ENCODE peak calls at places on chromosome 4, in eight cellular contexts. U, M, A, Y, S, J, O and T are unnamed samples.

GRCh38 chr4:84967292-84967651 is 782 bp upstream of the WDFY3 start:
- DNase-seq in J (no peak), S (no peak), M (no peak), O (no peak), A (no peak), U (no peak), Y (peak), T (no peak)

GRCh38 chr4:100849319-100849718 is 331.5 kb upstream of the EMCN start:
- DNase-seq in S (no peak), O (no peak), A (no peak), U (no peak), Y (no peak), M (no peak), J (no peak), T (no peak)

GRCh38 chr4:127783971-127784519 is 1.9 kb downstream of the HSPA4L start:
- DNase-seq in S (no peak), A (no peak), U (no peak), M (peak), O (no peak), J (no peak), Y (no peak), T (no peak)

GRCh38 chr4:76028242-76028859 is 5.1 kb upstream of the CXCL10 start:
- DNase-seq in A (no peak), S (no peak), Y (peak), O (no peak), U (no peak), J (no peak), M (peak), T (peak)

GRCh38 chr4:5863461-5864113 is 29.3 kb downstream of the CRMP1 start:
- DNase-seq in Y (peak), U (no peak), J (peak), M (no peak), O (no peak), S (peak), A (peak), T (peak)

GRCh38 chr4:78168029-78168428 is 110.9 kb downstream of the FRAS1 start:
- DNase-seq in S (no peak), J (no peak), U (no peak), Y (no peak), O (no peak), M (no peak), A (no peak), T (no peak)

GRCh38 chr4:152021788-152022438 is 261.1 kb upstream of the GATB start:
- DNase-seq in A (no peak), U (no peak), S (no peak), J (no peak), Y (no peak), O (no peak), M (no peak), T (no peak)

GRCh38 chr4:184782731-184783472 is 42.9 kb downstream of the ACSL1 start:
- DNase-seq in A (no peak), M (peak), Y (no peak), S (no peak), U (no peak), J (no peak), O (peak), T (no peak)

GRCh38 chr4:65007841-65008439 is 598.7 kb upstream of the TECRL start:
- DNase-seq in U (no peak), M (peak), J (no peak), A (no peak), Y (peak), O (no peak), S (peak), T (peak)

GRCh38 chr4:100008048-100008447 is 58.0 kb upstream of the H2AZ1 start:
- DNase-seq in S (no peak), O (no peak), J (no peak), U (no peak), A (no peak), Y (peak), M (no peak), T (peak)

GRCh38 chr4:98661356-98662054 is 3.1 kb upstream of the TSPAN5 start:
- DNase-seq in A (no peak), O (no peak), Y (no peak), J (no peak), M (no peak), S (no peak), U (no peak), T (no peak)

GRCh38 chr4:20984011-20984836 is 284.0 kb downstream of the PACRGL start:
- DNase-seq in Y (peak), M (peak), A (no peak), O (no peak), S (no peak), J (no peak), U (no peak), T (no peak)

GRCh38 chr4:8355864-8356565 is 84.5 kb downstream of the ACOX3 start:
- DNase-seq in U (no peak), Y (peak), A (no peak), M (no peak), J (no peak), O (no peak), S (no peak), T (peak)

GRCh38 chr4:14994242-14994641 is 8.0 kb upstream of the CPEB2 start:
- DNase-seq in J (no peak), O (no peak), Y (peak), A (no peak), S (no peak), U (no peak), M (no peak), T (peak)

GRCh38 chr4:184331155-184331995 is 113.7 kb upstream of the ENPP6 start:
- DNase-seq in U (no peak), M (peak), S (no peak), A (no peak), Y (no peak), J (no peak), O (no peak), T (no peak)

GRCh38 chr4:152729466-152729865 is 49.7 kb upstream of the TMEM154 start:
- DNase-seq in U (no peak), Y (no peak), A (no peak), M (no peak), J (no peak), O (no peak), S (no peak), T (peak)

GRCh38 chr4:20645231-20645630 is 55.0 kb upstream of the PACRGL start:
- DNase-seq in J (no peak), A (no peak), S (no peak), O (no peak), M (no peak), Y (no peak), U (no peak), T (no peak)

GRCh38 chr4:149885896-149886295 is 70.3 kb upstream of the IQCM start:
- DNase-seq in Y (peak), U (no peak), S (no peak), O (no peak), A (no peak), M (no peak), J (no peak), T (no peak)

GRCh38 chr4:121071640-121072037 is 696 bp downstream of the NDNF start:
- DNase-seq in M (peak), U (no peak), O (no peak), J (no peak), Y (no peak), S (no peak), A (no peak), T (no peak)

GRCh38 chr4:165207431-165208321 is at the start of gene KLHL2:
- DNase-seq in Y (peak), O (peak), U (peak), A (peak), J (peak), S (peak), M (peak), T (peak)

GRCh38 chr4:1577818-1578217 is 106.3 kb downstream of the FAM53A start:
- DNase-seq in M (peak), Y (no peak), J (no peak), O (no peak), U (no peak), S (no peak), A (no peak), T (no peak)

GRCh38 chr4:155602351-155603140 is 64.1 kb upstream of the GUCY1A1 start:
- DNase-seq in O (no peak), M (no peak), U (no peak), S (no peak), J (no peak), A (no peak), Y (no peak), T (peak)